ENCODE peak calls at places on chromosome 19, in eight cellular contexts. X is tibial artery; M is PC-3; H is vagina; W is ascending aorta; J is stomach; V is CD4-positive, alpha-beta T cell; T is mesenchymal stem cell. L is an unnamed sample.

GRCh38 chr19:13960863-13961784 is 8.8 kb downstream of the DCAF15 start:
- DNase-seq in X (no peak), M (peak), H (no peak), W (no peak), J (no peak), V (no peak), T (no peak), L (no peak)

GRCh38 chr19:50639121-50640112 is at the start of gene SYT3:
- DNase-seq in X (no peak), M (peak), H (no peak), W (no peak), J (peak), V (peak), T (no peak), L (peak)

GRCh38 chr19:54180691-54181091 is 7.7 kb upstream of the TMC4 start:
- DNase-seq in X (no peak), M (peak), H (no peak), W (no peak), J (no peak), V (no peak), T (no peak), L (no peak)

GRCh38 chr19:47891923-47892666 is 6.0 kb upstream of the SULT2A1 start:
- DNase-seq in X (no peak), M (no peak), H (no peak), W (no peak), J (peak), V (no peak), T (peak), L (peak)

GRCh38 chr19:30330266-30330665 is 41.9 kb upstream of the ZNF536 start:
- DNase-seq in X (no peak), M (no peak), H (no peak), W (no peak), J (no peak), V (no peak), T (no peak), L (no peak)

GRCh38 chr19:35316560-35316959 is 12.4 kb upstream of the CD22 start:
- DNase-seq in X (no peak), M (no peak), H (no peak), W (no peak), J (no peak), V (no peak), T (no peak), L (no peak)

GRCh38 chr19:49395581-49396407 is 7.7 kb downstream of the KASH5 start:
- DNase-seq in X (no peak), M (no peak), H (no peak), W (no peak), J (no peak), V (no peak), T (no peak), L (peak)

GRCh38 chr19:18852634-18853033 is 20.9 kb downstream of the UPF1 start:
- DNase-seq in X (no peak), M (no peak), H (no peak), W (no peak), J (no peak), V (no peak), T (no peak), L (no peak)

GRCh38 chr19:29841209-29841558 is 29.4 kb downstream of the CCNE1 start:
- DNase-seq in X (no peak), M (peak), H (no peak), W (no peak), J (no peak), V (no peak), T (peak), L (no peak)

GRCh38 chr19:13729859-13730258 is 34.5 kb upstream of the MRI1 start:
- DNase-seq in X (no peak), M (peak), H (no peak), W (no peak), J (no peak), V (no peak), T (no peak), L (no peak)

GRCh38 chr19:58460039-58460438 is 6.8 kb upstream of the ZNF324 start:
- DNase-seq in X (no peak), M (peak), H (no peak), W (no peak), J (no peak), V (no peak), T (no peak), L (no peak)

GRCh38 chr19:56660381-56661105 is 11.0 kb downstream of the ZNF835 start:
- DNase-seq in X (no peak), M (no peak), H (no peak), W (no peak), J (no peak), V (no peak), T (no peak), L (no peak)

GRCh38 chr19:10516064-10516385 is 1.2 kb downstream of the S1PR5 start:
- DNase-seq in X (no peak), M (no peak), H (no peak), W (no peak), J (no peak), V (no peak), T (no peak), L (no peak)

GRCh38 chr19:11694533-11695439 is 44.0 kb downstream of the ZNF823 start:
- DNase-seq in X (peak), M (peak), H (no peak), W (peak), J (peak), V (peak), T (peak), L (peak)

GRCh38 chr19:38444026-38444425 is 10.5 kb downstream of the RYR1 start:
- DNase-seq in X (no peak), M (no peak), H (no peak), W (no peak), J (no peak), V (no peak), T (no peak), L (no peak)
- H3K27ac ChIP-seq in X (no peak), M (no peak), H (no peak), W (no peak), J (no peak), V (no peak), T (no peak), L (no peak)

GRCh38 chr19:16593181-16593580 is 21.0 kb upstream of the SLC35E1 start:
- DNase-seq in X (no peak), M (no peak), H (no peak), W (no peak), J (no peak), V (no peak), T (no peak), L (no peak)

GRCh38 chr19:16591803-16592556 is 19.8 kb upstream of the SLC35E1 start:
- DNase-seq in X (no peak), M (peak), H (no peak), W (no peak), J (no peak), V (no peak), T (no peak), L (no peak)

GRCh38 chr19:16594681-16595091 is 22.5 kb upstream of the SLC35E1 start:
- DNase-seq in X (no peak), M (no peak), H (no peak), W (no peak), J (no peak), V (peak), T (no peak), L (no peak)

GRCh38 chr19:16595097-16595496 is 22.9 kb upstream of the SLC35E1 start:
- DNase-seq in X (no peak), M (no peak), H (no peak), W (no peak), J (no peak), V (no peak), T (no peak), L (no peak)

GRCh38 chr19:16594131-16594586 is 21.9 kb upstream of the SLC35E1 start:
- DNase-seq in X (no peak), M (no peak), H (no peak), W (no peak), J (no peak), V (peak), T (no peak), L (no peak)
- H3K27ac ChIP-seq in X (no peak), M (no peak), H (no peak), W (no peak), J (peak), V (peak), T (no peak), L (no peak)

GRCh38 chr19:44499962-44500949 is at the start of gene ZNF180:
- DNase-seq in X (peak), M (peak), H (no peak), W (peak), J (peak), V (peak), T (peak), L (peak)

GRCh38 chr19:44498988-44499387 is 1.3 kb downstream of the ZNF180 start:
- DNase-seq in X (no peak), M (no peak), H (no peak), W (no peak), J (no peak), V (no peak), T (no peak), L (no peak)

GRCh38 chr19:44496711-44497110 is 3.6 kb downstream of the ZNF180 start:
- DNase-seq in X (no peak), M (no peak), H (no peak), W (no peak), J (no peak), V (no peak), T (no peak), L (no peak)

DNA sequence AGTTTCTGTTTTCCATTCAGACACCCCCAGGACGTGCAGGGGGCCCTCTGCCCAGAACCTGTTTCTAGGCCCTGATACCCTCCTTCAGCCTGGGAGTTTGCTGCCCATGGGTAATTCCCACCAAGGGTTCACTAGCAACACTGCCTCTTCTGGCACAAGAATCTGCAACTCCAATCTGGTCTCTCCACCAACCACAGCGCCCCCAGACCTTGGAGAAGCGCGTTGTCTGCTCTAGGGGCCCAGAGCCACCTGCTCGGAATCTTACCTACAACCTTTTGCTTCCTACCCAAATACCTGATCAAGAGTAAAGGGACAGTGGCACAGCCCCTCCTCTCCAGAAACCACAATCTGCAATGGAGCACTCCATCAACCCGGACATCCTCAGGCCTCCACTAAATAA is 763 bp downstream of the ZNF180 start:
- DNase-seq in X (no peak), M (no peak), H (no peak), W (no peak), J (no peak), V (no peak), T (no peak), L (no peak)
- H3K27ac ChIP-seq in X (peak), M (no peak), H (no peak), W (peak), J (peak), V (no peak), T (no peak), L (no peak)

GRCh38 chr19:41134616-41135015 is 20.4 kb downstream of the CYP2F1 start:
- DNase-seq in X (no peak), M (no peak), H (no peak), W (no peak), J (no peak), V (no peak), T (no peak), L (no peak)

GRCh38 chr19:41131186-41131585 is 17.0 kb downstream of the CYP2F1 start:
- DNase-seq in X (no peak), M (no peak), H (no peak), W (no peak), J (no peak), V (no peak), T (no peak), L (peak)

GRCh38 chr19:41133260-41133659 is 19.0 kb downstream of the CYP2F1 start:
- DNase-seq in X (no peak), M (no peak), H (no peak), W (no peak), J (no peak), V (no peak), T (no peak), L (no peak)

GRCh38 chr19:41137056-41137455 is 22.8 kb downstream of the CYP2F1 start:
- DNase-seq in X (no peak), M (no peak), H (no peak), W (no peak), J (no peak), V (no peak), T (no peak), L (no peak)

GRCh38 chr19:41136636-41137035 is 22.4 kb downstream of the CYP2F1 start:
- DNase-seq in X (no peak), M (no peak), H (no peak), W (no peak), J (no peak), V (no peak), T (no peak), L (no peak)
- H3K27ac ChIP-seq in X (no peak), M (no peak), H (no peak), W (no peak), J (no peak), V (no peak), T (no peak), L (no peak)

GRCh38 chr19:4693078-4693350 is 22.9 kb upstream of the MYDGF start:
- DNase-seq in X (no peak), M (no peak), H (no peak), W (no peak), J (no peak), V (no peak), T (no peak), L (no peak)

GRCh38 chr19:4691383-4691782 is 21.2 kb upstream of the MYDGF start:
- DNase-seq in X (peak), M (no peak), H (no peak), W (no peak), J (no peak), V (no peak), T (no peak), L (no peak)

GRCh38 chr19:4693471-4694121 is 23.5 kb upstream of the MYDGF start:
- DNase-seq in X (no peak), M (no peak), H (no peak), W (no peak), J (no peak), V (no peak), T (no peak), L (no peak)

GRCh38 chr19:4694211-4694987 is 24.3 kb upstream of the MYDGF start:
- DNase-seq in X (no peak), M (peak), H (no peak), W (no peak), J (peak), V (no peak), T (peak), L (no peak)

DNA sequence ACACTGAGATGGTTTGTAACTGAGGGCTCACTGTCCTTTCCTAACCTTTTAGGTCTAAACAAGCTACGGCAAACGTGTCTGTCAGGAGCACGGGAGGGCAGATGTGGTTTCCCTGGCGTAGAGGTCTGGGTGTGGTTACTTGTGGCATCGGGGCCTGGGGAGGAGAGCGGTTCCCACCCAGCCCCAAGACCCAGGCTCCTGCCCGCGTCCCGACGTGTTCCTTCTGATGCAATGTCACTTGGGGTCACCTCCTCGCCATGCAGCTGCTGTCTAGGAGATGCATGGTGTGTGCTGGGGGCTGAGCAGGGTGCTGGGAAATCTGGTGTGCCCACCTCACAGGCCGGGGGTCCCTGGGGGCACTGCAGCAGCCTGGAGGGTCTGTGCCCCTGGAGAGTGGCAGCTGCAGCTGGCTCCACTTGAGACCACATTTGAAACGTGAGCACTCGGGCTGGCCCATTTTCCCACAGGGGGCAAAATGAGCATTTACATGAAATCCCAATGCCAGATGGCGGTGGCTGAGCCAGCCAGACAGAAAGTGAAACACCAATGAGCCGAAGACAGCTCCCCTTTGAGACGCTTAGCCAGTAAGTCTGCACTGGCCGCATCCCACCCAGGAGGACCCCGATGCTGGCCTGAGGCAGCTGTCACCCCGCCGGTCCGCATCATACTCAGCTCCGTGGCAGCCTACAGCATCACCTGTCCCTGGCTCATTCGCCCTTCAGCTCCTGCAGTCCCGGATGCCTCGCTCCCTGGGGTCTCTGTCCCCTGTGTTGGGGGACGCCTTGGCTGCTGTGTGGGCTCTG is 22.3 kb upstream of the MYDGF start:
- DNase-seq in X (no peak), M (no peak), H (no peak), W (no peak), J (no peak), V (no peak), T (no peak), L (no peak)
- H3K27ac ChIP-seq in X (no peak), M (no peak), H (no peak), W (no peak), J (no peak), V (no peak), T (no peak), L (no peak)

GRCh38 chr19:3863648-3864047 is 5.2 kb downstream of the ZFR2 start:
- DNase-seq in X (no peak), M (no peak), H (no peak), W (no peak), J (no peak), V (no peak), T (no peak), L (no peak)
- H3K27ac ChIP-seq in X (no peak), M (no peak), H (no peak), W (no peak), J (no peak), V (no peak), T (no peak), L (no peak)

DNA sequence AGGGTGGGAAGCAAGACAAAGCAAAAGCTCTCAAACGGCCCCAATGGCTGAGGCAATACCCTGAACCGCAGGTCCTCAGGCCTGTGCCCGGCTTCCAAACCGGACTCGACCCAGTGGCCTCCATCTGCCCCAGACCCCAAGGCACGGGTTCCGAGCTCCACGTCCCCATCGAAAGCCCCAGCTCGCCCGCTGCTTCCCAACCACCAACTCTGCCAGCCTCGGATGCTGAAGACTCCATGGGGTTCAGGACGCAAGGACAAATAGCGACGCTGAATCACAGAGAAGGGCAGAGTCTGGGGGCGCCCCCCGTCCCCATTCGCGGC is 559 bp downstream of the POLR2E start:
- DNase-seq in X (no peak), M (no peak), H (no peak), W (no peak), J (no peak), V (no peak), T (no peak), L (no peak)
- H3K27ac ChIP-seq in X (peak), M (no peak), H (peak), W (peak), J (peak), V (peak), T (no peak), L (no peak)

GRCh38 chr19:33903489-33903850 is 106.8 kb downstream of the KCTD15 start:
- DNase-seq in X (no peak), M (no peak), H (no peak), W (no peak), J (no peak), V (no peak), T (no peak), L (no peak)

GRCh38 chr19:33904681-33905080 is 108.0 kb downstream of the KCTD15 start:
- DNase-seq in X (no peak), M (peak), H (no peak), W (no peak), J (no peak), V (no peak), T (no peak), L (peak)

GRCh38 chr19:33905473-33905936 is 108.8 kb downstream of the KCTD15 start:
- DNase-seq in X (no peak), M (peak), H (no peak), W (no peak), J (no peak), V (no peak), T (no peak), L (peak)

GRCh38 chr19:33905937-33906577 is 109.4 kb downstream of the KCTD15 start:
- DNase-seq in X (peak), M (peak), H (no peak), W (no peak), J (peak), V (no peak), T (no peak), L (peak)

DNA sequence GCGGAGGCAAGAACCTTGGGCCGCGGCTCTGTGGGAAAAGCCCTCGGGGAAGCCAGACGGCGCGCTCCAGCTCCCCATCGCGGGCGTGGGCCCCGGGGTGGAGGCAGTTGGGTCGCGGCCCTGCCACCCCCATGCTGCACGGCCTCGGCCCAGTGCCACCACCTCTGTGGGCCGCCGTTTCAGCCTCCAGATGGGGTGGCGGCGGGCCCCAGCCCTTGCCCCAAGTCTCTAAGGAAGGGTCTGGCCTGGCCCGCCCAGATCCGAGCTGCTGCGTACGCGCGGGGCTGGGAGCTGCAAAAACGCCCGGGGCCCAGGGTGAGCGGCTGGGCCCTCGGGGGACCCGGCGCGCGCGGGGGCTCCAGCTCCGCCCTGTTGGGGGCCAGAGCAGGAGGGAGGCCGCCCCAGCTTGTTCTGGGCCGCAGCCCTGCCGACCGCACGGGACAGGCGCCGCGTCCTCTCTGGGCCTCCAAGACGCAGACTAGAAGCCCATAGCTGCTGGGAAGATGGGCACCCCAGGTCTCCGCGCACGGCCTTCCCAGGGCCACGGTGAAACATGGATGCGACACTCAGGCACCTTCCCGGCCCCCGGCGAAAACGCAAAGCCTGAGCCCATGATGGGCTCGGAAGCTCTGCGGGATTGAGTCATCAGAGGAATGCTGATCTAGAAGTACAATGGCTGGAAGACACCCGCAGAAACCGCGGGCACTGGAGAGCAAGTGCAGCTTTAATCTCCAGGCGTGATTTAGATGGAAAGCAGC is 110.1 kb downstream of the KCTD15 start:
- DNase-seq in X (no peak), M (no peak), H (no peak), W (no peak), J (no peak), V (no peak), T (peak), L (peak)
- H3K27ac ChIP-seq in X (peak), M (no peak), H (peak), W (no peak), J (peak), V (no peak), T (no peak), L (no peak)

L was measured in neural progenitor cell.